ENCODE peak calls at places on chromosomes 13 and 19, in seven cellular contexts. D is A549, Y is RWPE1, M is breast epithelium, J is aorta, F is mammary epithelial cell, C is fibroblast of lung. W is an unnamed sample.

GRCh38 chr13:30466841-30467252 is 1.1 kb upstream of the HMGB1 start:
- DNase-seq in F (no peak), M (no peak), D (no peak), C (no peak), J (no peak), Y (no peak), W (no peak)

GRCh38 chr13:101757446-101758039 is 305.1 kb downstream of the ITGBL1 start:
- DNase-seq in M (no peak), C (peak), F (peak), D (peak), J (no peak), Y (peak), W (no peak)

GRCh38 chr13:30409911-30410704 is 12.2 kb upstream of the UBE2L5 start:
- DNase-seq in C (peak), D (peak), J (peak), F (peak), Y (no peak), M (no peak), W (peak)

GRCh38 chr19:18593367-18594095 is 4.9 kb downstream of the REX1BD start:
- DNase-seq in Y (no peak), C (no peak), F (no peak), D (no peak), J (no peak), M (no peak), W (peak)

GRCh38 chr19:18444513-18444912 is 6.6 kb upstream of the ISYNA1 start:
- DNase-seq in D (no peak), F (no peak), C (no peak), M (no peak), J (no peak), Y (no peak), W (no peak)

GRCh38 chr19:45253396-45254027 is 2.4 kb downstream of the MARK4 start:
- DNase-seq in C (no peak), J (no peak), D (no peak), Y (peak), F (peak), M (no peak), W (no peak)

GRCh38 chr13:33509642-33510229 is 224.2 kb upstream of the STARD13 start:
- DNase-seq in C (no peak), F (no peak), D (peak), M (peak), J (peak), Y (no peak), W (peak)

GRCh38 chr19:40754611-40755247 is 3.7 kb downstream of the SNRPA start:
- DNase-seq in C (no peak), Y (no peak), F (no peak), D (peak), J (no peak), M (no peak), W (no peak)

GRCh38 chr19:858868-859843 is at the start of gene CFD:
- DNase-seq in M (no peak), J (peak), C (peak), D (no peak), F (no peak), Y (no peak), W (no peak)

GRCh38 chr19:45753548-45753947 is 15.5 kb downstream of the SIX5 start:
- DNase-seq in Y (no peak), M (no peak), F (no peak), J (no peak), D (no peak), C (no peak), W (no peak)

GRCh38 chr13:113938716-113939115 is 35.2 kb downstream of the C13orf46 start:
- DNase-seq in M (no peak), D (no peak), J (no peak), F (no peak), C (peak), Y (no peak), W (no peak)

GRCh38 chr13:50376895-50377575 is 361.8 kb downstream of the KCNRG start:
- DNase-seq in Y (no peak), F (no peak), D (no peak), M (no peak), C (no peak), J (no peak), W (no peak)

GRCh38 chr13:66933994-66934393 is 296.1 kb downstream of the PCDH9 start:
- DNase-seq in D (peak), C (peak), Y (peak), M (no peak), J (no peak), F (peak), W (no peak)

GRCh38 chr19:4304509-4305252 is at the start of gene FSD1:
- DNase-seq in C (peak), D (peak), M (no peak), J (no peak), F (no peak), Y (peak), W (no peak)

GRCh38 chr19:39915848-39916215 is 18.6 kb downstream of the FCGBP start:
- DNase-seq in D (no peak), F (no peak), Y (no peak), M (no peak), J (no peak), C (no peak), W (no peak)

DNA sequence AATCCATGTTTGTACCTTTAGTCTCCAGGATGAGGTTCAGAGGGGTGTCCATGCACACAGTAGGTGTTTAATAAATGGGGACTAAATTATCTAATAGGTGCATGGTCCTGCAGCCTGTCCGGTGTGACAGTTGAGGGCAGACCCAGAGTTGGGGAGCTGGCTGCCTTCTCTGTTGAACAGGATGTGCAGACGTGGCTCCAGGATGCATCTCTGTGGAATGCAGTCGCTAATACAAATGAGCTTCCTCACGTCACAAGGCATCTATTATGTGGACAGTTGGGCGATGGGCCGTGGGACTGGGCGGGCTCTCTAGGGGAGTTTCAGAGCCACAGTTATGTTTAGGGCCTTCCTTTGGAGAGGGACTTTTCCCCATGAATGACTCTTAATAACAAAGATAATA is 71.0 kb downstream of the SIPA1L3 start:
- DNase-seq in C (peak), D (no peak), M (peak), J (no peak), F (peak), Y (no peak), W (no peak)
- H3K27ac ChIP-seq in C (peak), D (no peak), M (peak), J (no peak), F (peak), Y (peak), W (no peak)

GRCh38 chr19:2627319-2627829 is 75.1 kb downstream of the GNG7 start:
- DNase-seq in Y (peak), C (peak), M (peak), J (peak), F (peak), D (peak), W (peak)

GRCh38 chr19:2627855-2628254 is 74.6 kb downstream of the GNG7 start:
- DNase-seq in J (no peak), M (no peak), D (no peak), C (peak), Y (no peak), F (peak), W (no peak)

GRCh38 chr19:2625434-2625833 is 77.1 kb downstream of the GNG7 start:
- DNase-seq in Y (no peak), J (peak), F (no peak), D (no peak), C (no peak), M (no peak), W (no peak)

GRCh38 chr19:2623743-2624142 is 78.8 kb downstream of the GNG7 start:
- DNase-seq in J (no peak), M (no peak), C (no peak), F (no peak), D (no peak), Y (no peak), W (no peak)

GRCh38 chr19:2624537-2625091 is 77.9 kb downstream of the GNG7 start:
- DNase-seq in Y (no peak), D (no peak), M (peak), C (no peak), F (no peak), J (no peak), W (no peak)
- H3K27ac ChIP-seq in Y (peak), D (peak), M (peak), C (no peak), F (no peak), J (no peak), W (no peak)

DNA sequence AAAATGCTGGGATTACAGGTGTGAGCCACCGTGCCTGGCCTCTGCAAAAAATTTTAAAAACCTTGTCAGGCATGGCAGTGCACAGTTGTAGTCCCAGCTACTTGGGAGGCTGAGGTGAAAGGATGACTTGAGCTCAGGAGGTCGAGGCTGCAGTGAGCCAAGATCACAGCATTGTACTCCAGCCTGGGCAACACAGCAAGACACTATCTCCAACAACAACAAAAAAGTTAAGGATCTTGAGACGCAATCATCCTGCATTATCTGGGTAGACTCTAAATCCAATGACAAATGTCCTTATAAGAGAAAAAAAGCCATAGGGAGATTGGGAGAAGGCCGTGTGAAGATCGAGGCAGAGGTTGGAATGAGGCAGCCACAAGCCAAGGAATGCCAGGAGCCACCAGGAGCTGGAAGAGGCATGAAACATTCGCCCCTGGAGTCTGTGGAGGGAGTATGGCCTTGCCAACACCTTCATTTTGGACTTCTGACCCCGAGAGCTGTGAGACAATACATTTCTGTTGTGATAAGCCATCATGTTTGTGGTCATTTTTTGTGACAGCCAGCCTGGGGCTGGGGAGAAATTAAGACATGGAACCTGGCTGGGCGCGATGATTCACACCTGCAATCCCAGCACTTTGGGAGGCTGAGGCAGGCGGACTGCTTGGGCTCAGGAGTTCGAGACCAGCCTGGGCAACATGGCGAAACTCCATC is 5.1 kb upstream of the CA11 start:
- DNase-seq in C (no peak), D (no peak), F (no peak), M (no peak), Y (no peak), J (no peak), W (no peak)
- H3K27ac ChIP-seq in C (no peak), D (no peak), F (no peak), M (no peak), Y (peak), J (no peak), W (no peak)

GRCh38 chr19:15115080-15115479 is 7.9 kb downstream of the SYDE1 start:
- DNase-seq in M (no peak), J (peak), D (no peak), Y (no peak), C (peak), F (no peak), W (peak)

GRCh38 chr19:15111758-15112157 is 4.6 kb downstream of the SYDE1 start:
- DNase-seq in C (no peak), D (no peak), F (no peak), Y (no peak), M (no peak), J (no peak), W (no peak)

GRCh38 chr19:15114153-15114540 is 6.9 kb downstream of the SYDE1 start:
- DNase-seq in J (peak), C (peak), F (no peak), Y (no peak), D (no peak), M (no peak), W (no peak)

GRCh38 chr19:15112385-15112784 is 5.2 kb downstream of the SYDE1 start:
- DNase-seq in F (peak), J (peak), D (peak), Y (no peak), M (no peak), C (no peak), W (no peak)

DNA sequence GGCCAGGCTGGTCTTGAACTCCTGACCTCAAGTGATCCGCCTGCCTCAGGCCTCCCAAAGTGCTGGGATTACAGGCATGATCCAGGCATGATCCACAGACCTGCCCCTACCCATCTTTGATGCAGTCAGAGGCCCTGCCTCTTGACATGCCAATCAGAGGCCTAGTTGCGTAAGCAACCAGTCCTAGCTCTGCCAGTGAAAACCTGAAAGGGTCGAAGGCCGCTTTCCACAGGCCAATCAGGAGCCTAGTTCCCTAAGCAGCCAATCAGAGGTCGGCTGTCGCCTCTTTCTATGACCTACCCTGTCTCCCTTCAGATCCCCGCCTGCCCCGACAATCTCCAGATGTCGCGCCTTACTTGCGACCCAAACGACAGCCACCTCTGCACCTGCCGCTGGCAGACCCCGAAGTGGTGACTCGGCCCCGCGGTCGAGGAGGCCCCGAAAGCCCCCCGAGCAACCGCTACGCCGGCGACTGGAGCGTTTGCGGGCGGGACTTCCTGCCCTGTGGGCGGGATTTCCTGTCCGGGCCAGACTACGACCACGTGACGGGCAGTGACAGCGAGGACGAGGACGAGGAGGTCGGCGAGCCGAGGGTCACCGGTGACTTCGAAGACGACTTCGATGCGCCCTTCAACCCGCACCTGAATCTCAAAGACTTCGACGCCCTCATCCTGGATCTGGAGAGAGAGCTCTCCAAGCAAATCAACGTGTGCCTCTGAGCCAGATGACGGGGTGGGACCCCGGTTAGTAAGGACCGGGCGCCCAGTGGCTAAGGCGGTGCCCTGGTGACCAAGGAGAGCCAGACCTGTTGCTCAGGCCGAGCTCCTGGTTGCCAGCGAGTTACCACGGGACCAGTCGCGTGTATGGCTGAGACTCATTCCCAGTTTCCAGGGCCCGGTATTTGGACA is 6.3 kb downstream of the SYDE1 start:
- DNase-seq in C (no peak), D (peak), M (no peak), Y (no peak), F (no peak), J (peak), W (no peak)
- H3K27ac ChIP-seq in C (peak), D (no peak), M (no peak), Y (peak), F (no peak), J (no peak), W (no peak)

GRCh38 chr19:58401825-58402433 is 6.5 kb downstream of the RNF225 start:
- DNase-seq in D (no peak), C (no peak), M (no peak), J (no peak), Y (no peak), F (no peak), W (no peak)
- H3K27ac ChIP-seq in D (peak), C (no peak), M (peak), J (no peak), Y (peak), F (peak), W (peak)

GRCh38 chr13:99765869-99766268 is 205.7 kb downstream of the ZIC5 start:
- DNase-seq in Y (no peak), J (no peak), M (no peak), D (no peak), C (no peak), F (no peak), W (no peak)

GRCh38 chr13:99766641-99767045 is 204.9 kb downstream of the ZIC5 start:
- DNase-seq in C (no peak), F (no peak), D (no peak), Y (no peak), J (no peak), M (no peak), W (no peak)

GRCh38 chr13:99774644-99775043 is 196.9 kb downstream of the ZIC5 start:
- DNase-seq in D (no peak), F (no peak), Y (no peak), M (no peak), C (no peak), J (no peak), W (no peak)

DNA sequence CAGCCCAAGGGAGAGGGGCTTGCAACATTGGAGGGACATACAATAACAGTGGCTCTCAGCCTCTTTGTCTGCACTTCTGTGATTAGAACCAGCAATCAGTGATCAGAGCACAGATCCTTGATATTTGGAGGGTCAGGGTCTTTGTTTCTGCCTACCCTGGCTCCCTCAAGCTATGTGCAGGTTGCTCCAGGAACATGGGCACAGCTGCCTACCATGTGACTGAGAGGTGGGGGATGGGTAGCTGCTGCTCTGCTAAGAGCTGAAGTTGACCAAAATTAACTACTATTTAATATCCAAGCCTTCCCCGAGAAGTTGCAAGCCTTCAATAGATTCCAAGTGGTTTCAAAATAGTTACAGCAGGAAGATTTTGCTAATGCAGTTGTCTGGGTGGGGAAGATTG is 202.6 kb downstream of the ZIC5 start:
- DNase-seq in M (no peak), D (no peak), F (no peak), C (no peak), Y (no peak), J (no peak), W (no peak)
- H3K27ac ChIP-seq in M (no peak), D (no peak), F (no peak), C (no peak), Y (no peak), J (no peak), W (no peak)

GRCh38 chr19:28465317-28466086 is 747.4 kb downstream of the UQCRFS1 start:
- DNase-seq in M (no peak), F (peak), Y (no peak), D (no peak), J (no peak), C (no peak), W (no peak)
- H3K27ac ChIP-seq in M (no peak), F (no peak), Y (peak), D (no peak), J (no peak), C (no peak), W (no peak)

W was measured in uterus.